ENCODE peak calls at places on chromosomes 5 and 9, in ten cellular contexts. M, O, T, S, J, P, G, I, K and E are unnamed samples.

GRCh38 chr5:102295534-102296228 is 403 bp downstream of the SLCO4C1 start:
- DNase-seq in M (no peak), O (no peak), T (no peak), S (peak; percentile 17), J (no peak), P (no peak), G (peak; percentile 13), I (peak; percentile 53), K (no peak), E (no peak)

GRCh38 chr5:180353226-180353962 is at the start of gene GFPT2:
- DNase-seq in M (peak; percentile 91), O (peak; percentile 66), T (peak; percentile 99), S (peak; percentile 79), J (peak; percentile 78), P (peak; percentile 94), G (peak; percentile 74), I (peak; percentile 79), K (peak; percentile 47), E (peak; percentile 52)

GRCh38 chr5:42992035-42992570 is 48.0 kb downstream of the ANXA2R start:
- DNase-seq in M (peak; percentile 66), O (no peak), T (no peak), S (peak; percentile 76), J (peak; percentile 89), P (peak; percentile 93), G (peak; percentile 80), I (peak; percentile 92), K (peak; percentile 35), E (peak; percentile 57)

GRCh38 chr5:157308826-157309465 is 43.0 kb downstream of the CYFIP2 start:
- DNase-seq in M (peak; percentile 55), O (no peak), T (no peak), S (no peak), J (no peak), P (no peak), G (no peak), I (no peak), K (no peak), E (peak; percentile 20)

GRCh38 chr5:72920690-72921089 is 35.2 kb upstream of the FCHO2 start:
- DNase-seq in M (peak; percentile 27), O (no peak), T (no peak), S (peak; percentile 20), J (no peak), P (no peak), G (no peak), I (no peak), K (no peak), E (peak; percentile 48)

GRCh38 chr9:113427629-113428028 is 17.1 kb downstream of the C9orf43 start:
- DNase-seq in M (no peak), O (no peak), T (no peak), S (no peak), J (peak; percentile 41), P (no peak), G (no peak), I (no peak), K (no peak), E (no peak)

GRCh38 chr9:112013261-112013660 is 116.6 kb downstream of the UGCG start:
- DNase-seq in M (no peak), O (no peak), T (no peak), S (no peak), J (no peak), P (no peak), G (no peak), I (no peak), K (no peak), E (no peak)

GRCh38 chr5:142325677-142326479 is 1.1 kb upstream of the SPRY4 start:
- DNase-seq in M (peak; percentile 74), O (no peak), T (no peak), S (peak; percentile 75), J (peak; percentile 91), P (peak; percentile 90), G (peak; percentile 47), I (peak; percentile 62), K (no peak), E (peak; percentile 45)

GRCh38 chr5:133635051-133635450 is 22.7 kb upstream of the FSTL4 start:
- DNase-seq in M (no peak), O (no peak), T (no peak), S (no peak), J (peak; percentile 14), P (no peak), G (no peak), I (no peak), K (no peak), E (no peak)

GRCh38 chr5:111735829-111736228 is 21.2 kb downstream of the NREP start:
- DNase-seq in M (peak; percentile 36), O (no peak), T (peak; percentile 57), S (no peak), J (peak; percentile 97), P (peak; percentile 49), G (peak; percentile 17), I (no peak), K (no peak), E (no peak)

GRCh38 chr9:135612981-135613910 is 26.1 kb downstream of the GLT6D1 start:
- DNase-seq in M (no peak), O (no peak), T (peak; percentile 29), S (peak; percentile 7), J (no peak), P (no peak), G (no peak), I (no peak), K (no peak), E (no peak)